ENCODE peak calls at places on chromosomes 4 and X, in five cellular contexts. N, H, O, B and I are unnamed samples.

GRCh38 chr4:172830295-172830764 is 338.3 kb upstream of the GALNT7 start:
- DNase-seq in O (peak; percentile 34), N (no peak), B (no peak), H (no peak), I (no peak)

GRCh38 chr4:16157609-16158503 is 68.4 kb downstream of the TAPT1 start:
- DNase-seq in H (no peak), N (no peak), B (no peak), O (peak; percentile 13), I (no peak)

GRCh38 chr4:82890602-82890912 is 396 bp downstream of the SEC31A start:
- DNase-seq in B (no peak), N (no peak), H (no peak), O (no peak), I (no peak)

GRCh38 chr4:2793920-2794706 is 1.2 kb downstream of the SH3BP2 start:
- DNase-seq in N (peak; percentile 52), O (peak; percentile 73), B (peak; percentile 71), H (peak; percentile 40), I (no peak)

GRCh38 chr4:27692098-27692679 is 831.5 kb downstream of the STIM2 start:
- DNase-seq in H (no peak), O (peak; percentile 47), N (no peak), B (no peak), I (peak; percentile 42)

GRCh38 chr4:83172371-83172770 is 57.8 kb upstream of the PLAC8 start:
- DNase-seq in O (no peak), H (no peak), N (no peak), B (no peak), I (no peak)

GRCh38 chr4:128600996-128601857 is 208.3 kb upstream of the JADE1 start:
- DNase-seq in H (peak; percentile 62), B (peak; percentile 86), O (peak; percentile 92), N (peak; percentile 75), I (no peak)

GRCh38 chrX:72663737-72664136 is 50.4 kb downstream of the PHKA1 start:
- DNase-seq in B (no peak), O (no peak), H (no peak), N (no peak), I (no peak)

GRCh38 chr4:17186916-17187315 is 288.5 kb upstream of the LDB2 start:
- DNase-seq in B (no peak), N (no peak), O (no peak), H (no peak), I (no peak)

GRCh38 chrX:68287419-68287818 is 145.9 kb downstream of the OPHN1 start:
- DNase-seq in H (no peak), O (no peak), B (no peak), N (no peak), I (no peak)

GRCh38 chrX:133660356-133660755 is 245.1 kb upstream of the GPC4 start:
- DNase-seq in N (no peak), B (no peak), O (peak; percentile 79), H (no peak), I (no peak)

GRCh38 chrX:149540133-149540620 is 635 bp upstream of the EOLA1 start:
- DNase-seq in H (peak; percentile 89), N (peak; percentile 89), O (peak; percentile 91), B (peak; percentile 97), I (peak; percentile 79)

GRCh38 chrX:38192007-38192625 is 28.6 kb downstream of the SRPX start:
- DNase-seq in B (no peak), O (peak; percentile 46), H (no peak), N (no peak), I (no peak)

GRCh38 chrX:75365243-75365975 is 91.5 kb downstream of the UPRT start:
- DNase-seq in N (no peak), O (no peak), B (no peak), H (no peak), I (no peak)

GRCh38 chrX:154799554-154800348 is 5.5 kb downstream of the MPP1 start:
- DNase-seq in H (no peak), B (no peak), N (no peak), O (no peak), I (peak; percentile 67)

GRCh38 chr4:135184715-135185114 is 983.1 kb upstream of the PABPC4L start:
- DNase-seq in O (no peak), H (no peak), B (no peak), N (no peak), I (no peak)

GRCh38 chr4:4856071-4857000 is 3.1 kb upstream of the MSX1 start:
- DNase-seq in H (no peak), O (peak; percentile 55), N (no peak), B (peak; percentile 45), I (no peak)

GRCh38 chr4:73676881-73677323 is 56.7 kb upstream of the RASSF6 start:
- DNase-seq in O (peak; percentile 27), N (peak; percentile 63), B (no peak), H (no peak), I (no peak)

GRCh38 chr4:64385177-64385549 is 24.1 kb downstream of the TECRL start:
- DNase-seq in O (no peak), N (no peak), B (no peak), H (no peak), I (no peak)

GRCh38 chr4:2257361-2258001 is 4.4 kb downstream of the MXD4 start:
- DNase-seq in N (peak; percentile 34), H (peak; percentile 12), O (no peak), B (peak; percentile 69), I (no peak)

GRCh38 chr4:159685406-159686092 is 582.7 kb downstream of the RAPGEF2 start:
- DNase-seq in H (no peak), B (no peak), N (no peak), O (no peak), I (no peak)

GRCh38 chr4:106358899-106359298 is 9.7 kb downstream of the GIMD1 start:
- DNase-seq in N (no peak), O (peak; percentile 79), H (no peak), B (no peak), I (no peak)

GRCh38 chrX:143025628-143026027 is at the start of gene SPANXN4:
- DNase-seq in O (no peak), N (no peak), H (no peak), B (no peak), I (no peak)

GRCh38 chr4:114015444-114015899 is 36.0 kb upstream of the ARSJ start:
- DNase-seq in O (peak; percentile 97), H (no peak), N (no peak), B (no peak), I (no peak)

GRCh38 chrX:73337366-73337765 is 109.5 kb upstream of the CDX4 start:
- DNase-seq in O (no peak), B (no peak), H (no peak), N (no peak), I (no peak)

GRCh38 chr4:23036921-23037495 is 344.3 kb downstream of the GBA3 start:
- DNase-seq in B (no peak), N (no peak), H (no peak), O (no peak), I (no peak)

GRCh38 chr4:53122280-53123116 is 243.4 kb downstream of the SCFD2 start:
- DNase-seq in H (no peak), O (no peak), N (no peak), B (no peak), I (peak; percentile 36)

GRCh38 chr4:159283697-159284492 is 181.0 kb downstream of the RAPGEF2 start:
- DNase-seq in N (no peak), O (peak; percentile 85), B (no peak), H (no peak), I (no peak)

GRCh38 chr4:176875026-176875425 is 82.3 kb upstream of the VEGFC start:
- DNase-seq in N (no peak), B (no peak), O (peak; percentile 5), H (no peak), I (no peak)

GRCh38 chrX:50448565-50448964 is 22.1 kb downstream of the DGKK start:
- DNase-seq in O (peak; percentile 22), N (no peak), H (no peak), B (no peak), I (peak; percentile 6)

GRCh38 chrX:100447563-100448397 is 37.7 kb upstream of the PCDH19 start:
- DNase-seq in H (peak; percentile 13), O (peak; percentile 36), N (peak; percentile 55), B (no peak), I (no peak)

GRCh38 chrX:131762802-131763234 is 218.9 kb downstream of the OR13H1 start:
- DNase-seq in N (peak; percentile 55), B (peak; percentile 75), O (peak; percentile 21), H (no peak), I (no peak)
- H3K4me3 ChIP-seq in N (peak overlapping the region; percentile 4), B (no peak overlapping the region), O (no peak overlapping the region), H (no peak overlapping the region), I (no peak overlapping the region)

DNA sequence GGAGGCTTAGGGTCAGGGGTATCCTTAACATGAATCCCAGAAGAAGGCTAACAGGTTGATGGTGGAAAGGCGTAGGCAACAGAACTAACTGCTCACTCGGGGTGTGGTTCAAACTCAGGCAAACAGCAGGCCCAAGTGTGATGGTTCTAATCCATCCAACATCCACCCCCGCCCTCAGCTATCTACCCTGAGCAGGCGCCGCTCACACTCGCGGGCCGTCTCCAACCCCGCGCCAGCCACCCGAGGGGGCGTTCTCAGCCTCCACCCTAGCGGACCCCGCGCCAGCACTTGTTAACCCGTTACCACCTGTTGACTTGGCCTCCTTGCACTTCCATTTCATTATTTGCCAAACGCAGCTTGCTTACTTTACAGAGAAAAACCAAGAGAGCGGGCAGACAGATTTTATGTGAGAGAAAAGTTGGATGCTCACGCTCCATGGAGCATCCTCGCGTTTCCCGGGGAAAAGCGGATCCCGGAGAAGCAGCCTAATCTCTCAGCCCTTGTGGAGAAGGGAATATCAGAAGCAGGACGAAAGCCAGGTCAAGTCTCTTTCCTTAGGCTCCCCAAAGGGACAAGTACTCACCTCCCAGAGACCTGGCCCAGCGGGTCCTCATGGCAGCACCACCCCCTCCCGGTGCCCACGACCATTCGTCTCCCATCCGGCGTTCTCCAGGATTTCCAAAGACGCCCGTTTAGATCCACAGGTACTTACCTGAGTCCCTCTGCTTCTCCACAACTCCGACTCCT is 757 bp downstream of the SNCA start:
- DNase-seq in O (peak; percentile 3), H (no peak), N (peak; percentile 55), B (no peak), I (no peak)
- H3K4me3 ChIP-seq in O (peak overlapping the region; percentile 68), H (peak overlapping the region; percentile 47), N (peak overlapping the region; percentile 79), B (peak overlapping the region; percentile 49), I (no peak overlapping the region)

GRCh38 chrX:63764946-63765345 is 20.1 kb downstream of the ARHGEF9 start:
- DNase-seq in O (peak; percentile 54), B (no peak), N (no peak), H (no peak), I (no peak)
- H3K4me3 ChIP-seq in O (no peak overlapping the region), B (no peak overlapping the region), N (no peak overlapping the region), H (no peak overlapping the region), I (no peak overlapping the region)

GRCh38 chr4:48483006-48483776 is at the start of gene SLC10A4:
- DNase-seq in B (no peak), H (no peak), N (no peak), O (peak; percentile 15), I (no peak)
- H3K4me3 ChIP-seq in B (peak within 1 kb of the TSS; percentile 17), H (no peak within 1 kb of the TSS), N (no peak within 1 kb of the TSS), O (peak within 1 kb of the TSS; percentile 28), I (no peak within 1 kb of the TSS)

GRCh38 chr4:168483786-168484185 is 3.5 kb upstream of the DDX60L start:
- DNase-seq in H (no peak), O (peak; percentile 84), N (no peak), B (no peak), I (no peak)

GRCh38 chr4:168474660-168475320 is 5.5 kb downstream of the DDX60L start:
- DNase-seq in B (no peak), N (no peak), H (no peak), O (peak; percentile 7), I (no peak)

GRCh38 chr4:168480991-168481588 is 798 bp upstream of the DDX60L start:
- DNase-seq in N (no peak), O (peak; percentile 86), B (peak; percentile 65), H (no peak), I (peak; percentile 85)

GRCh38 chr4:168475745-168476144 is 4.5 kb downstream of the DDX60L start:
- DNase-seq in O (peak; percentile 23), N (no peak), B (no peak), H (no peak), I (no peak)

GRCh38 chr4:168478868-168479267 is 1.4 kb downstream of the DDX60L start:
- DNase-seq in N (no peak), B (no peak), H (no peak), O (no peak), I (no peak)
- H3K4me3 ChIP-seq in N (no peak overlapping the region), B (no peak overlapping the region), H (no peak overlapping the region), O (peak overlapping the region; percentile 89), I (no peak overlapping the region)